ENCODE peak calls at places on chromosomes 2 and 18, in seven cellular contexts. One of them, this sample, is unnamed.

GRCh38 chr2:38690499-38691420 is 24.8 kb downstream of the GALM start:
- DNase-seq in nephron progenitor cell: no peak
- DNase-seq in left lung: no peak
- DNase-seq in omental fat pad: no peak
- DNase-seq in coronary artery: no peak
- DNase-seq in cardiac muscle cell: peak
- DNase-seq in tibial nerve: no peak
- DNase-seq in this sample: no peak

GRCh38 chr18:3478262-3478978 is 28.4 kb downstream of the TGIF1 start:
- DNase-seq in nephron progenitor cell: no peak
- DNase-seq in left lung: no peak
- DNase-seq in cardiac muscle cell: peak
- DNase-seq in coronary artery: no peak
- DNase-seq in omental fat pad: no peak
- DNase-seq in tibial nerve: no peak
- DNase-seq in this sample: no peak

GRCh38 chr2:156435392-156435724 is 821 bp upstream of the GPD2 start:
- DNase-seq in cardiac muscle cell: no peak
- DNase-seq in omental fat pad: no peak
- DNase-seq in tibial nerve: peak
- DNase-seq in left lung: no peak
- DNase-seq in coronary artery: peak
- DNase-seq in nephron progenitor cell: no peak
- DNase-seq in this sample: no peak

GRCh38 chr18:22470511-22471181 is 52.9 kb upstream of the CTAGE1 start:
- DNase-seq in omental fat pad: no peak
- DNase-seq in cardiac muscle cell: peak
- DNase-seq in tibial nerve: no peak
- DNase-seq in nephron progenitor cell: peak
- DNase-seq in left lung: no peak
- DNase-seq in coronary artery: no peak
- DNase-seq in this sample: no peak

GRCh38 chr18:58980991-58981390 is 116.3 kb downstream of the ZNF532 start:
- DNase-seq in tibial nerve: no peak
- DNase-seq in left lung: no peak
- DNase-seq in cardiac muscle cell: no peak
- DNase-seq in coronary artery: no peak
- DNase-seq in omental fat pad: no peak
- DNase-seq in nephron progenitor cell: no peak
- DNase-seq in this sample: no peak

GRCh38 chr18:39969813-39970494 is 1985.1 kb upstream of the PIK3C3 start:
- DNase-seq in omental fat pad: no peak
- DNase-seq in cardiac muscle cell: peak
- DNase-seq in left lung: no peak
- DNase-seq in nephron progenitor cell: no peak
- DNase-seq in coronary artery: no peak
- DNase-seq in tibial nerve: no peak
- DNase-seq in this sample: no peak

GRCh38 chr2:20478961-20479360 is 32.1 kb downstream of the RHOB start:
- DNase-seq in coronary artery: peak
- DNase-seq in left lung: no peak
- DNase-seq in omental fat pad: no peak
- DNase-seq in nephron progenitor cell: no peak
- DNase-seq in cardiac muscle cell: no peak
- DNase-seq in tibial nerve: no peak
- DNase-seq in this sample: no peak

GRCh38 chr2:168587302-168587701 is 131.2 kb downstream of the CERS6 start:
- DNase-seq in coronary artery: no peak
- DNase-seq in omental fat pad: no peak
- DNase-seq in cardiac muscle cell: no peak
- DNase-seq in left lung: no peak
- DNase-seq in nephron progenitor cell: no peak
- DNase-seq in tibial nerve: no peak
- DNase-seq in this sample: no peak

GRCh38 chr2:75289771-75290170 is 90.5 kb upstream of the TACR1 start:
- DNase-seq in left lung: no peak
- DNase-seq in omental fat pad: no peak
- DNase-seq in tibial nerve: no peak
- DNase-seq in nephron progenitor cell: no peak
- DNase-seq in cardiac muscle cell: no peak
- DNase-seq in coronary artery: no peak
- DNase-seq in this sample: no peak

GRCh38 chr2:239817011-239817490 is 208.1 kb downstream of the NDUFA10 start:
- DNase-seq in left lung: no peak
- DNase-seq in nephron progenitor cell: no peak
- DNase-seq in omental fat pad: no peak
- DNase-seq in coronary artery: no peak
- DNase-seq in tibial nerve: no peak
- DNase-seq in cardiac muscle cell: no peak
- DNase-seq in this sample: no peak

GRCh38 chr2:179341152-179341866 is 76.7 kb upstream of the SESTD1 start:
- DNase-seq in omental fat pad: no peak
- DNase-seq in left lung: no peak
- DNase-seq in cardiac muscle cell: peak
- DNase-seq in tibial nerve: no peak
- DNase-seq in nephron progenitor cell: no peak
- DNase-seq in coronary artery: no peak
- DNase-seq in this sample: no peak

GRCh38 chr2:233059797-233060499 is at the start of gene INPP5D:
- DNase-seq in omental fat pad: no peak
- DNase-seq in left lung: peak
- DNase-seq in tibial nerve: no peak
- DNase-seq in cardiac muscle cell: no peak
- DNase-seq in nephron progenitor cell: no peak
- DNase-seq in coronary artery: peak
- DNase-seq in this sample: peak

GRCh38 chr2:196170202-196170680 is 1.1 kb downstream of the STK17B start:
- DNase-seq in left lung: no peak
- DNase-seq in coronary artery: no peak
- DNase-seq in tibial nerve: no peak
- DNase-seq in cardiac muscle cell: peak
- DNase-seq in omental fat pad: no peak
- DNase-seq in nephron progenitor cell: peak
- DNase-seq in this sample: no peak

GRCh38 chr2:112151701-112152440 is 13.7 kb downstream of the FBLN7 start:
- DNase-seq in left lung: no peak
- DNase-seq in omental fat pad: no peak
- DNase-seq in nephron progenitor cell: no peak
- DNase-seq in coronary artery: peak
- DNase-seq in cardiac muscle cell: no peak
- DNase-seq in tibial nerve: no peak
- DNase-seq in this sample: peak

GRCh38 chr2:176763871-176764404 is 448.7 kb upstream of the HNRNPA3 start:
- DNase-seq in left lung: no peak
- DNase-seq in tibial nerve: no peak
- DNase-seq in omental fat pad: no peak
- DNase-seq in nephron progenitor cell: no peak
- DNase-seq in coronary artery: no peak
- DNase-seq in cardiac muscle cell: no peak
- DNase-seq in this sample: no peak

GRCh38 chr2:25398534-25398933 is 56.8 kb upstream of the DNMT3A start:
- DNase-seq in left lung: no peak
- DNase-seq in nephron progenitor cell: no peak
- DNase-seq in omental fat pad: no peak
- DNase-seq in coronary artery: no peak
- DNase-seq in tibial nerve: no peak
- DNase-seq in cardiac muscle cell: no peak
- DNase-seq in this sample: no peak

GRCh38 chr2:39948016-39948719 is 169.1 kb upstream of the THUMPD2 start:
- DNase-seq in left lung: no peak
- DNase-seq in cardiac muscle cell: peak
- DNase-seq in nephron progenitor cell: no peak
- DNase-seq in coronary artery: no peak
- DNase-seq in tibial nerve: no peak
- DNase-seq in omental fat pad: no peak
- DNase-seq in this sample: no peak

GRCh38 chr2:72893594-72894319 is 6.5 kb downstream of the SPR start:
- DNase-seq in coronary artery: no peak
- DNase-seq in left lung: no peak
- DNase-seq in cardiac muscle cell: peak
- DNase-seq in omental fat pad: no peak
- DNase-seq in nephron progenitor cell: peak
- DNase-seq in tibial nerve: no peak
- DNase-seq in this sample: no peak

GRCh38 chr2:39567507-39567906 is 98.2 kb upstream of the TMEM178A start:
- DNase-seq in left lung: no peak
- DNase-seq in tibial nerve: no peak
- DNase-seq in coronary artery: no peak
- DNase-seq in nephron progenitor cell: no peak
- DNase-seq in cardiac muscle cell: no peak
- DNase-seq in omental fat pad: no peak
- DNase-seq in this sample: no peak

GRCh38 chr2:63721082-63721424 is 120.6 kb upstream of the UGP2 start:
- DNase-seq in tibial nerve: no peak
- DNase-seq in left lung: no peak
- DNase-seq in cardiac muscle cell: no peak
- DNase-seq in nephron progenitor cell: no peak
- DNase-seq in coronary artery: no peak
- DNase-seq in omental fat pad: no peak
- DNase-seq in this sample: no peak

GRCh38 chr2:164794432-164795231 is 47.0 kb downstream of the COBLL1 start:
- DNase-seq in left lung: no peak
- DNase-seq in nephron progenitor cell: no peak
- DNase-seq in tibial nerve: no peak
- DNase-seq in cardiac muscle cell: no peak
- DNase-seq in omental fat pad: no peak
- DNase-seq in coronary artery: no peak
- DNase-seq in this sample: no peak

GRCh38 chr2:228763600-228763999 is 507.5 kb downstream of the PID1 start:
- DNase-seq in cardiac muscle cell: no peak
- DNase-seq in left lung: no peak
- DNase-seq in coronary artery: no peak
- DNase-seq in nephron progenitor cell: no peak
- DNase-seq in omental fat pad: no peak
- DNase-seq in tibial nerve: no peak
- DNase-seq in this sample: no peak

GRCh38 chr2:84257871-84258270 is 201.2 kb downstream of the SUCLG1 start:
- DNase-seq in omental fat pad: no peak
- DNase-seq in coronary artery: no peak
- DNase-seq in nephron progenitor cell: no peak
- DNase-seq in cardiac muscle cell: no peak
- DNase-seq in left lung: no peak
- DNase-seq in tibial nerve: no peak
- DNase-seq in this sample: no peak
- TF ChIP-seq CTCF in omental fat pad: no peak
- TF ChIP-seq CTCF in coronary artery: no peak
- TF ChIP-seq CTCF in nephron progenitor cell: peak
- TF ChIP-seq CTCF in cardiac muscle cell: no peak
- TF ChIP-seq CTCF in left lung: no peak
- TF ChIP-seq CTCF in tibial nerve: no peak
- TF ChIP-seq CTCF in this sample: no peak

DNA sequence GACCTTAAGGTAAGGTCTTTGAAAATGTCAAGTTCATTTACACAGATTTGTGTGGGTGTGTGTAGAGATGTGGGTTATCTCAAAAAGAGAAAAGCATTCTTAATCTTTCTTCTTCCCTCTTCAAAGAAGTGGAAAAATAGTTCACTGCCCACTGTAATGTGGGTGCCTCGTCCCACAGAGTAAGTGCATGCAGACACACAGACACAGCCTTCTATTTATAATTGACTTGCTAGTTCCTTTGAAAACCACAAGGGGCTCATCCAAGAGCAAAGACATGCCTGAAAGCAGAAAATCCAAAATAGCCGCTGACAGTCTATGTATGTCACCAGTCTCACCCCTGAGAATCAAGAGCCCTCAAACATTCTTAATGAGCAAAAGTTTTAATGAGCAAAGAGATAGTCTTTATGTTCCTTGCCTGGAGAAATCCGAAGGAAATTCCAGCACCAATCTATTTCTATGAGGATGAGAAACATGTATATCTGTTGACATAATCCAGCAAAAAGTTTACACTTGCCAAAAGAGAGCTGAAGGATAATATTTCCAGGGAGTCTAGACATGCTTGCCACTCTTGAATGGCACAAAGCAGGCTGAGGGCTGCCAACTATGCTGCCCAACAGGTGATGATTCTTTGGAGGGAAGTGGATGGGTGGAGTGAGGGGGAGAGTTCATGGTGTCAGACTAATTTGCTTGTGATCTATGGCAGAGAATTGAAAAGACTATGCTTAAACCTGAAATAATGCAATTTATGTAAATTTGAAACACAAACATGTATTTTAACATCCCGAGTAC is 93.9 kb downstream of the ACVR1 start:
- DNase-seq in coronary artery: no peak
- DNase-seq in nephron progenitor cell: no peak
- DNase-seq in omental fat pad: no peak
- DNase-seq in tibial nerve: no peak
- DNase-seq in left lung: no peak
- DNase-seq in cardiac muscle cell: peak
- DNase-seq in this sample: no peak
- TF ChIP-seq CTCF in coronary artery: peak
- TF ChIP-seq CTCF in nephron progenitor cell: peak
- TF ChIP-seq CTCF in omental fat pad: no peak
- TF ChIP-seq CTCF in tibial nerve: no peak
- TF ChIP-seq CTCF in left lung: no peak
- TF ChIP-seq CTCF in cardiac muscle cell: peak
- TF ChIP-seq CTCF in this sample: no peak

GRCh38 chr2:173397539-173397938 is 42.9 kb downstream of the CDCA7 start:
- DNase-seq in coronary artery: no peak
- DNase-seq in nephron progenitor cell: no peak
- DNase-seq in left lung: no peak
- DNase-seq in tibial nerve: no peak
- DNase-seq in cardiac muscle cell: no peak
- DNase-seq in omental fat pad: no peak
- DNase-seq in this sample: no peak
- TF ChIP-seq CTCF in coronary artery: no peak
- TF ChIP-seq CTCF in nephron progenitor cell: no peak
- TF ChIP-seq CTCF in left lung: no peak
- TF ChIP-seq CTCF in tibial nerve: no peak
- TF ChIP-seq CTCF in cardiac muscle cell: no peak
- TF ChIP-seq CTCF in omental fat pad: no peak
- TF ChIP-seq CTCF in this sample: no peak

GRCh38 chr2:61634512-61634911 is 96.4 kb upstream of the XPO1 start:
- DNase-seq in cardiac muscle cell: no peak
- DNase-seq in nephron progenitor cell: no peak
- DNase-seq in omental fat pad: no peak
- DNase-seq in coronary artery: no peak
- DNase-seq in left lung: no peak
- DNase-seq in tibial nerve: no peak
- DNase-seq in this sample: no peak

GRCh38 chr2:61632276-61633169 is 94.4 kb upstream of the XPO1 start:
- DNase-seq in left lung: no peak
- DNase-seq in omental fat pad: no peak
- DNase-seq in nephron progenitor cell: no peak
- DNase-seq in cardiac muscle cell: peak
- DNase-seq in coronary artery: no peak
- DNase-seq in tibial nerve: no peak
- DNase-seq in this sample: no peak

GRCh38 chr2:61631321-61631720 is 93.2 kb upstream of the XPO1 start:
- DNase-seq in left lung: no peak
- DNase-seq in nephron progenitor cell: no peak
- DNase-seq in cardiac muscle cell: no peak
- DNase-seq in omental fat pad: no peak
- DNase-seq in tibial nerve: no peak
- DNase-seq in coronary artery: no peak
- DNase-seq in this sample: no peak

GRCh38 chr2:61636686-61637085 is 98.5 kb upstream of the XPO1 start:
- DNase-seq in cardiac muscle cell: no peak
- DNase-seq in omental fat pad: no peak
- DNase-seq in coronary artery: no peak
- DNase-seq in tibial nerve: no peak
- DNase-seq in left lung: no peak
- DNase-seq in nephron progenitor cell: no peak
- DNase-seq in this sample: no peak

GRCh38 chr2:61633250-61633649 is 95.1 kb upstream of the XPO1 start:
- DNase-seq in nephron progenitor cell: no peak
- DNase-seq in omental fat pad: no peak
- DNase-seq in coronary artery: no peak
- DNase-seq in tibial nerve: no peak
- DNase-seq in left lung: no peak
- DNase-seq in cardiac muscle cell: no peak
- DNase-seq in this sample: no peak
- TF ChIP-seq CTCF in nephron progenitor cell: no peak
- TF ChIP-seq CTCF in omental fat pad: no peak
- TF ChIP-seq CTCF in coronary artery: no peak
- TF ChIP-seq CTCF in tibial nerve: no peak
- TF ChIP-seq CTCF in left lung: no peak
- TF ChIP-seq CTCF in cardiac muscle cell: no peak
- TF ChIP-seq CTCF in this sample: no peak